ENCODE peak calls at places on chromosomes 6 and 20, in ten cellular contexts. One of them, this sample, is unnamed.

GRCh38 chr6:85124472-85125428 is 325.1 kb upstream of the NT5E start:
- DNase-seq in adrenal gland: no peak
- DNase-seq in ascending aorta: no peak
- DNase-seq in right lobe of liver: no peak
- DNase-seq in dorsolateral prefrontal cortex: no peak
- DNase-seq in OCI-LY7: no peak
- DNase-seq in Peyer's patch: no peak
- DNase-seq in CD8-positive, alpha-beta T cell: no peak
- DNase-seq in heart left ventricle: no peak
- DNase-seq in A549: no peak
- DNase-seq in this sample: no peak

GRCh38 chr6:132749111-132749510 is 8.6 kb downstream of the VNN2 start:
- DNase-seq in right lobe of liver: no peak
- DNase-seq in dorsolateral prefrontal cortex: no peak
- DNase-seq in heart left ventricle: no peak
- DNase-seq in Peyer's patch: no peak
- DNase-seq in A549: no peak
- DNase-seq in OCI-LY7: no peak
- DNase-seq in adrenal gland: no peak
- DNase-seq in ascending aorta: no peak
- DNase-seq in CD8-positive, alpha-beta T cell: no peak
- DNase-seq in this sample: no peak

GRCh38 chr6:168374051-168374502 is 54.5 kb upstream of the DACT2 start:
- DNase-seq in A549: no peak
- DNase-seq in CD8-positive, alpha-beta T cell: no peak
- DNase-seq in Peyer's patch: no peak
- DNase-seq in ascending aorta: no peak
- DNase-seq in adrenal gland: no peak
- DNase-seq in right lobe of liver: no peak
- DNase-seq in dorsolateral prefrontal cortex: peak; percentile 5
- DNase-seq in OCI-LY7: no peak
- DNase-seq in heart left ventricle: no peak
- DNase-seq in this sample: no peak

GRCh38 chr6:137637161-137637560 is 143.0 kb upstream of the OLIG3 start:
- DNase-seq in heart left ventricle: no peak
- DNase-seq in dorsolateral prefrontal cortex: no peak
- DNase-seq in ascending aorta: no peak
- DNase-seq in A549: no peak
- DNase-seq in right lobe of liver: no peak
- DNase-seq in OCI-LY7: no peak
- DNase-seq in CD8-positive, alpha-beta T cell: no peak
- DNase-seq in Peyer's patch: no peak
- DNase-seq in adrenal gland: no peak
- DNase-seq in this sample: peak; percentile 85

GRCh38 chr6:96811670-96812069 is 25.6 kb downstream of the GPR63 start:
- DNase-seq in A549: no peak
- DNase-seq in Peyer's patch: no peak
- DNase-seq in CD8-positive, alpha-beta T cell: no peak
- DNase-seq in right lobe of liver: no peak
- DNase-seq in ascending aorta: no peak
- DNase-seq in dorsolateral prefrontal cortex: no peak
- DNase-seq in adrenal gland: no peak
- DNase-seq in heart left ventricle: no peak
- DNase-seq in OCI-LY7: no peak
- DNase-seq in this sample: no peak

GRCh38 chr6:141260627-141261015 is 872.1 kb upstream of the GJE1 start:
- DNase-seq in dorsolateral prefrontal cortex: no peak
- DNase-seq in adrenal gland: no peak
- DNase-seq in right lobe of liver: no peak
- DNase-seq in CD8-positive, alpha-beta T cell: no peak
- DNase-seq in ascending aorta: no peak
- DNase-seq in OCI-LY7: no peak
- DNase-seq in heart left ventricle: no peak
- DNase-seq in A549: no peak
- DNase-seq in Peyer's patch: no peak
- DNase-seq in this sample: no peak

GRCh38 chr20:1793821-1794220 is 101.4 kb upstream of the SIRPA start:
- DNase-seq in dorsolateral prefrontal cortex: no peak
- DNase-seq in ascending aorta: no peak
- DNase-seq in heart left ventricle: no peak
- DNase-seq in CD8-positive, alpha-beta T cell: no peak
- DNase-seq in right lobe of liver: no peak
- DNase-seq in adrenal gland: no peak
- DNase-seq in Peyer's patch: no peak
- DNase-seq in OCI-LY7: no peak
- DNase-seq in A549: no peak
- DNase-seq in this sample: no peak

GRCh38 chr6:164185342-164185920 is 770.9 kb downstream of the QKI start:
- DNase-seq in adrenal gland: no peak
- DNase-seq in CD8-positive, alpha-beta T cell: no peak
- DNase-seq in heart left ventricle: no peak
- DNase-seq in A549: no peak
- DNase-seq in OCI-LY7: no peak
- DNase-seq in ascending aorta: no peak
- DNase-seq in right lobe of liver: no peak
- DNase-seq in dorsolateral prefrontal cortex: no peak
- DNase-seq in Peyer's patch: no peak
- DNase-seq in this sample: no peak

GRCh38 chr20:45448250-45448649 is 21.3 kb upstream of the WFDC2 start:
- DNase-seq in right lobe of liver: no peak
- DNase-seq in dorsolateral prefrontal cortex: no peak
- DNase-seq in OCI-LY7: no peak
- DNase-seq in adrenal gland: no peak
- DNase-seq in A549: no peak
- DNase-seq in Peyer's patch: no peak
- DNase-seq in heart left ventricle: no peak
- DNase-seq in CD8-positive, alpha-beta T cell: no peak
- DNase-seq in ascending aorta: no peak
- DNase-seq in this sample: no peak

GRCh38 chr20:40860487-40860902 is 168.1 kb upstream of the TOP1 start:
- DNase-seq in Peyer's patch: no peak
- DNase-seq in OCI-LY7: no peak
- DNase-seq in right lobe of liver: no peak
- DNase-seq in ascending aorta: no peak
- DNase-seq in CD8-positive, alpha-beta T cell: no peak
- DNase-seq in dorsolateral prefrontal cortex: no peak
- DNase-seq in heart left ventricle: no peak
- DNase-seq in A549: no peak
- DNase-seq in adrenal gland: peak; percentile 55
- DNase-seq in this sample: peak; percentile 24

GRCh38 chr6:65943548-65943947 is 236.5 kb upstream of the EYS start:
- DNase-seq in heart left ventricle: no peak
- DNase-seq in right lobe of liver: no peak
- DNase-seq in dorsolateral prefrontal cortex: no peak
- DNase-seq in CD8-positive, alpha-beta T cell: no peak
- DNase-seq in Peyer's patch: no peak
- DNase-seq in adrenal gland: no peak
- DNase-seq in A549: no peak
- DNase-seq in OCI-LY7: no peak
- DNase-seq in ascending aorta: no peak
- DNase-seq in this sample: no peak

GRCh38 chr20:18416478-18416877 is 50.4 kb downstream of the DZANK1 start:
- DNase-seq in adrenal gland: no peak
- DNase-seq in Peyer's patch: no peak
- DNase-seq in CD8-positive, alpha-beta T cell: no peak
- DNase-seq in right lobe of liver: no peak
- DNase-seq in ascending aorta: no peak
- DNase-seq in heart left ventricle: no peak
- DNase-seq in dorsolateral prefrontal cortex: no peak
- DNase-seq in A549: no peak
- DNase-seq in OCI-LY7: no peak
- DNase-seq in this sample: no peak

GRCh38 chr20:54086444-54087134 is 16.2 kb upstream of the BCAS1 start:
- DNase-seq in OCI-LY7: no peak
- DNase-seq in CD8-positive, alpha-beta T cell: no peak
- DNase-seq in Peyer's patch: no peak
- DNase-seq in A549: no peak
- DNase-seq in ascending aorta: no peak
- DNase-seq in right lobe of liver: no peak
- DNase-seq in heart left ventricle: no peak
- DNase-seq in dorsolateral prefrontal cortex: no peak
- DNase-seq in adrenal gland: no peak
- DNase-seq in this sample: peak; percentile 4

GRCh38 chr6:23137596-23137995 is 568.2 kb downstream of the HDGFL1 start:
- DNase-seq in Peyer's patch: no peak
- DNase-seq in ascending aorta: no peak
- DNase-seq in OCI-LY7: no peak
- DNase-seq in right lobe of liver: no peak
- DNase-seq in CD8-positive, alpha-beta T cell: no peak
- DNase-seq in dorsolateral prefrontal cortex: no peak
- DNase-seq in adrenal gland: no peak
- DNase-seq in A549: no peak
- DNase-seq in heart left ventricle: no peak
- DNase-seq in this sample: no peak

DNA sequence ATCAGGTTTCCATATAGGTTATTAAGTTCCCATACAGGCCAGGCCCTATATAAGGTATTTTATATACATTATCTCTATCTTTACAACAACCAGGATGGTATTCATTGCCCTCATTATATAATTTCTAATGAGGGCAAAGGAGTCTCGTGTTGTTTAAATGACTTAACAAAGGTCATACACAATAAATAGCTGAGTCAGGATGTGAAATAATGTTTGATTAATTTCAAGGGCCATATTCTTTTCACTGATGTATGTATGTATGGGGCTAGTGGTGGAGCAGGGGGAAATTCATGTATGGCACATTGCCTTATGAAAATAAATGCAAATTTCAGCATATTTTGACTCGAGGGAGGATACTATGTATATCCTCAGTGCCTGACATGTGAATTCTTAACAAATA is 200.7 kb downstream of the FAXC start:
- DNase-seq in CD8-positive, alpha-beta T cell: no peak
- DNase-seq in adrenal gland: no peak
- DNase-seq in A549: no peak
- DNase-seq in right lobe of liver: no peak
- DNase-seq in dorsolateral prefrontal cortex: no peak
- DNase-seq in OCI-LY7: no peak
- DNase-seq in Peyer's patch: no peak
- DNase-seq in heart left ventricle: no peak
- DNase-seq in ascending aorta: no peak
- DNase-seq in this sample: no peak
- H3K27ac ChIP-seq in CD8-positive, alpha-beta T cell: no peak overlapping the region
- H3K27ac ChIP-seq in adrenal gland: no peak overlapping the region
- H3K27ac ChIP-seq in A549: no peak overlapping the region
- H3K27ac ChIP-seq in right lobe of liver: no peak overlapping the region
- H3K27ac ChIP-seq in dorsolateral prefrontal cortex: no peak overlapping the region
- H3K27ac ChIP-seq in OCI-LY7: no peak overlapping the region
- H3K27ac ChIP-seq in Peyer's patch: no peak overlapping the region
- H3K27ac ChIP-seq in heart left ventricle: no peak overlapping the region
- H3K27ac ChIP-seq in ascending aorta: no peak overlapping the region
- H3K27ac ChIP-seq in this sample: no peak overlapping the region

GRCh38 chr6:142566628-142567396 is 265.0 kb downstream of the ADGRG6 start:
- DNase-seq in adrenal gland: peak; percentile 71
- DNase-seq in CD8-positive, alpha-beta T cell: peak; percentile 22
- DNase-seq in Peyer's patch: peak; percentile 27
- DNase-seq in dorsolateral prefrontal cortex: no peak
- DNase-seq in A549: peak; percentile 38
- DNase-seq in heart left ventricle: peak; percentile 28
- DNase-seq in right lobe of liver: no peak
- DNase-seq in OCI-LY7: peak; percentile 43
- DNase-seq in ascending aorta: no peak
- DNase-seq in this sample: peak; percentile 7

GRCh38 chr6:142561511-142562265 is 259.9 kb downstream of the ADGRG6 start:
- DNase-seq in dorsolateral prefrontal cortex: no peak
- DNase-seq in right lobe of liver: no peak
- DNase-seq in Peyer's patch: no peak
- DNase-seq in A549: no peak
- DNase-seq in OCI-LY7: no peak
- DNase-seq in ascending aorta: no peak
- DNase-seq in CD8-positive, alpha-beta T cell: no peak
- DNase-seq in heart left ventricle: no peak
- DNase-seq in adrenal gland: no peak
- DNase-seq in this sample: no peak

GRCh38 chr6:142558785-142559184 is 257.0 kb downstream of the ADGRG6 start:
- DNase-seq in CD8-positive, alpha-beta T cell: no peak
- DNase-seq in OCI-LY7: no peak
- DNase-seq in right lobe of liver: no peak
- DNase-seq in heart left ventricle: no peak
- DNase-seq in dorsolateral prefrontal cortex: no peak
- DNase-seq in ascending aorta: no peak
- DNase-seq in A549: no peak
- DNase-seq in Peyer's patch: no peak
- DNase-seq in adrenal gland: no peak
- DNase-seq in this sample: no peak

GRCh38 chr6:142567476-142567875 is 265.7 kb downstream of the ADGRG6 start:
- DNase-seq in adrenal gland: no peak
- DNase-seq in OCI-LY7: no peak
- DNase-seq in right lobe of liver: no peak
- DNase-seq in Peyer's patch: no peak
- DNase-seq in A549: no peak
- DNase-seq in heart left ventricle: no peak
- DNase-seq in ascending aorta: no peak
- DNase-seq in CD8-positive, alpha-beta T cell: no peak
- DNase-seq in dorsolateral prefrontal cortex: no peak
- DNase-seq in this sample: no peak

DNA sequence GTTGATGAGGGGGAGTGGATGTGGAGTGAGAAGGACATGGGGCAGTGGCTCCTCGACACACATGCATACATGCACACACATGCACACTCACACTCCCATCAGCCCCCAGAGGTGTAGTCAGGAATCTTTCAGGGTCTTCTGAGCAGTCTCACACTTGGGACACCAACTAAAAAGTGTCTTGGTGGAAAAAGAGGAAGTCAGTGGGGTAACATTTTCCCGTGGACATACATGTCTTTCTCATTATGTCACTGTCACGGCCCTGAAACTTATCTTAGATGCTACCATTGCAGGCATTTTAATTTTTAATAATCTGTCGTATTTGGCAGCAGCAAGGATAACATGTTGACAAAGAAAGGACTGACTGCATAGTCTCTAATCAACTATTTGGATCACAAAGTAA is 261.1 kb downstream of the ADGRG6 start:
- DNase-seq in dorsolateral prefrontal cortex: no peak
- DNase-seq in ascending aorta: no peak
- DNase-seq in right lobe of liver: no peak
- DNase-seq in CD8-positive, alpha-beta T cell: no peak
- DNase-seq in A549: no peak
- DNase-seq in OCI-LY7: no peak
- DNase-seq in adrenal gland: no peak
- DNase-seq in heart left ventricle: no peak
- DNase-seq in Peyer's patch: no peak
- DNase-seq in this sample: no peak
- TF ChIP-seq CTCF in dorsolateral prefrontal cortex: no peak
- TF ChIP-seq CTCF in ascending aorta: no peak
- TF ChIP-seq CTCF in right lobe of liver: no peak
- TF ChIP-seq CTCF in CD8-positive, alpha-beta T cell: no peak
- TF ChIP-seq CTCF in A549: no peak
- TF ChIP-seq CTCF in OCI-LY7: no peak
- TF ChIP-seq CTCF in adrenal gland: no peak
- TF ChIP-seq CTCF in heart left ventricle: no peak
- TF ChIP-seq CTCF in Peyer's patch: no peak
- TF ChIP-seq CTCF in this sample: no peak

GRCh38 chr20:10509411-10509810 is 74.3 kb downstream of the SLX4IP start:
- DNase-seq in OCI-LY7: no peak
- DNase-seq in CD8-positive, alpha-beta T cell: no peak
- DNase-seq in right lobe of liver: no peak
- DNase-seq in heart left ventricle: no peak
- DNase-seq in A549: no peak
- DNase-seq in Peyer's patch: no peak
- DNase-seq in adrenal gland: no peak
- DNase-seq in ascending aorta: no peak
- DNase-seq in dorsolateral prefrontal cortex: no peak
- DNase-seq in this sample: no peak
- H3K27ac ChIP-seq in OCI-LY7: no peak overlapping the region
- H3K27ac ChIP-seq in CD8-positive, alpha-beta T cell: no peak overlapping the region
- H3K27ac ChIP-seq in right lobe of liver: no peak overlapping the region
- H3K27ac ChIP-seq in heart left ventricle: no peak overlapping the region
- H3K27ac ChIP-seq in A549: peak overlapping the region; percentile 88
- H3K27ac ChIP-seq in Peyer's patch: peak overlapping the region; percentile 42
- H3K27ac ChIP-seq in adrenal gland: peak overlapping the region; percentile 84
- H3K27ac ChIP-seq in ascending aorta: peak overlapping the region; percentile 86
- H3K27ac ChIP-seq in dorsolateral prefrontal cortex: peak overlapping the region; percentile 24
- H3K27ac ChIP-seq in this sample: no peak overlapping the region

GRCh38 chr6:158808442-158808833 is 10.7 kb downstream of the EZR start:
- DNase-seq in Peyer's patch: peak; percentile 29
- DNase-seq in OCI-LY7: peak; percentile 55
- DNase-seq in A549: no peak
- DNase-seq in ascending aorta: no peak
- DNase-seq in adrenal gland: peak; percentile 44
- DNase-seq in CD8-positive, alpha-beta T cell: no peak
- DNase-seq in right lobe of liver: no peak
- DNase-seq in heart left ventricle: no peak
- DNase-seq in dorsolateral prefrontal cortex: no peak
- DNase-seq in this sample: no peak
- TF ChIP-seq CTCF in Peyer's patch: no peak
- TF ChIP-seq CTCF in OCI-LY7: peak; percentile 27
- TF ChIP-seq CTCF in A549: no peak
- TF ChIP-seq CTCF in ascending aorta: no peak
- TF ChIP-seq CTCF in adrenal gland: no peak
- TF ChIP-seq CTCF in CD8-positive, alpha-beta T cell: no peak
- TF ChIP-seq CTCF in right lobe of liver: no peak
- TF ChIP-seq CTCF in heart left ventricle: no peak
- TF ChIP-seq CTCF in dorsolateral prefrontal cortex: no peak
- TF ChIP-seq CTCF in this sample: no peak